ENCODE peak calls at places on chromosome 20, in eight cellular contexts. E is ascending aorta; J is dorsolateral prefrontal cortex; U is aorta; B is breast epithelium; R is AG09309; G is naive thymus-derived CD4-positive, alpha-beta T cell; I is right lobe of liver. V is an unnamed sample.

GRCh38 chr20:24802286-24802820 is 146.7 kb upstream of the CST7 start:
- DNase-seq in E (no peak), J (no peak), U (no peak), B (no peak), R (no peak), G (no peak), I (no peak), V (no peak)

GRCh38 chr20:47358672-47359532 is 2.4 kb upstream of the ZMYND8 start:
- DNase-seq in E (peak; percentile 94), J (peak; percentile 78), U (no peak), B (peak; percentile 83), R (peak; percentile 96), G (no peak), I (peak; percentile 79), V (peak; percentile 76)

GRCh38 chr20:54506643-54507042 is 31.2 kb downstream of the DOK5 start:
- DNase-seq in E (no peak), J (no peak), U (no peak), B (no peak), R (no peak), G (no peak), I (no peak), V (no peak)

GRCh38 chr20:56715902-56716519 is 86.9 kb downstream of the TFAP2C start:
- DNase-seq in E (no peak), J (no peak), U (no peak), B (no peak), R (no peak), G (no peak), I (no peak), V (no peak)

GRCh38 chr20:40080059-40080652 is 608.9 kb downstream of the MAFB start:
- DNase-seq in E (no peak), J (no peak), U (no peak), B (peak; percentile 50), R (no peak), G (no peak), I (no peak), V (no peak)

GRCh38 chr20:62208805-62209755 is 11.0 kb downstream of the HRH3 start:
- DNase-seq in E (no peak), J (no peak), U (no peak), B (no peak), R (no peak), G (no peak), I (peak; percentile 57), V (peak; percentile 81)

GRCh38 chr20:24981750-24982149 is 10.8 kb downstream of the APMAP start:
- DNase-seq in E (peak; percentile 69), J (no peak), U (no peak), B (no peak), R (no peak), G (no peak), I (no peak), V (peak; percentile 82)

GRCh38 chr20:38303908-38304379 is at the start of gene BPI:
- DNase-seq in E (peak; percentile 69), J (no peak), U (no peak), B (no peak), R (peak; percentile 37), G (no peak), I (peak; percentile 67), V (peak; percentile 90)

GRCh38 chr20:39358052-39358451 is 395.9 kb downstream of the DHX35 start:
- DNase-seq in E (no peak), J (no peak), U (no peak), B (no peak), R (no peak), G (no peak), I (no peak), V (no peak)

GRCh38 chr20:50341880-50342637 is 151.4 kb downstream of the CEBPB start:
- DNase-seq in E (no peak), J (peak; percentile 8), U (no peak), B (no peak), R (no peak), G (no peak), I (no peak), V (no peak)

GRCh38 chr20:31698803-31699718 is 23.6 kb downstream of the BCL2L1 start:
- DNase-seq in E (peak; percentile 91), J (no peak), U (no peak), B (no peak), R (peak; percentile 84), G (no peak), I (no peak), V (no peak)

GRCh38 chr20:45034436-45034835 is 66.5 kb downstream of the KCNS1 start:
- DNase-seq in E (no peak), J (no peak), U (no peak), B (no peak), R (no peak), G (no peak), I (no peak), V (no peak)

GRCh38 chr20:36571564-36572504 is 1.6 kb upstream of the TGIF2 start:
- DNase-seq in E (no peak), J (no peak), U (no peak), B (no peak), R (no peak), G (no peak), I (no peak), V (no peak)
- H3K4me3 ChIP-seq in E (no peak overlapping the region), J (no peak overlapping the region), U (no peak overlapping the region), B (no peak overlapping the region), R (no peak overlapping the region), G (peak overlapping the region; percentile 52), I (peak overlapping the region; percentile 69), V (no peak overlapping the region)

GRCh38 chr20:14986656-14987055 is 649.2 kb upstream of the FLRT3 start:
- DNase-seq in E (no peak), J (no peak), U (no peak), B (no peak), R (no peak), G (no peak), I (no peak), V (no peak)
- H3K4me3 ChIP-seq in E (no peak overlapping the region), J (no peak overlapping the region), U (no peak overlapping the region), B (no peak overlapping the region), R (no peak overlapping the region), G (no peak overlapping the region), I (peak overlapping the region; percentile 8), V (no peak overlapping the region)

DNA sequence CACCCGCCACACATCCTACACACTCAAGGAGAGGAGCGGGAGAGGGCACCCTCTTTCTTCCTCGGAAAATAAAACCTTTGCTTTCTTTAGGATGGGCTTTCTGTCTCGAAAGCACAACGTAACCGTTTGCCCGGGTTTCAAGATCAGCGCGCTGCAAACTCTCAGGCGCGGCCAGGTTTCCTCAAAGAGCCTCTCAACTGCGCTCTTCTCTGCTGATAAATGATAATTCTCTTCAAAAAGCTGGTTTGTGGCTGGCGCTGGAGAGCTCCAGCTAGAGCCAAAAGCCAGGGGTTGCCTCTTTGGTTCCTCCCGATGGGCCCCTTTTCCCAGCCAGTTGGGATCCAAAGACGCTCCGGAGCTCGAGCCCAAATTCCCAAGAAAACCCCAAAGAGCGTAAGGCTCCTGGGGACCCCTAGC is 460 bp upstream of the PLCB1 start:
- DNase-seq in E (no peak), J (no peak), U (no peak), B (no peak), R (no peak), G (no peak), I (no peak), V (no peak)
- H3K4me3 ChIP-seq in E (peak overlapping the region; percentile 73), J (peak overlapping the region; percentile 58), U (no peak overlapping the region), B (peak overlapping the region; percentile 60), R (peak overlapping the region; percentile 46), G (peak overlapping the region; percentile 16), I (peak overlapping the region; percentile 94), V (peak overlapping the region; percentile 62)

GRCh38 chr20:63863021-63863797 is 1.9 kb upstream of the TPD52L2 start:
- DNase-seq in E (no peak), J (no peak), U (no peak), B (no peak), R (no peak), G (no peak), I (no peak), V (no peak)
- H3K4me3 ChIP-seq in E (peak overlapping the region; percentile 92), J (peak overlapping the region; percentile 99), U (no peak overlapping the region), B (peak overlapping the region; percentile 88), R (peak overlapping the region; percentile 100), G (peak overlapping the region; percentile 74), I (peak overlapping the region; percentile 85), V (peak overlapping the region; percentile 93)

GRCh38 chr20:3775457-3775856 is 5.8 kb downstream of the SPEF1 start:
- DNase-seq in E (no peak), J (no peak), U (no peak), B (no peak), R (no peak), G (no peak), I (no peak), V (no peak)

GRCh38 chr20:3777381-3777725 is 3.9 kb downstream of the SPEF1 start:
- DNase-seq in E (no peak), J (no peak), U (no peak), B (no peak), R (no peak), G (no peak), I (no peak), V (no peak)

GRCh38 chr20:3778976-3779375 is 2.3 kb downstream of the SPEF1 start:
- DNase-seq in E (no peak), J (no peak), U (peak; percentile 70), B (no peak), R (no peak), G (no peak), I (no peak), V (no peak)

GRCh38 chr20:3781153-3781910 is at the start of gene SPEF1:
- DNase-seq in E (peak; percentile 93), J (peak; percentile 83), U (peak; percentile 84), B (peak; percentile 68), R (peak; percentile 77), G (no peak), I (peak; percentile 75), V (peak; percentile 82)

GRCh38 chr20:3777726-3778629 is 3.3 kb downstream of the SPEF1 start:
- DNase-seq in E (peak; percentile 82), J (no peak), U (peak; percentile 91), B (no peak), R (no peak), G (peak; percentile 59), I (peak; percentile 74), V (peak; percentile 96)
- H3K4me3 ChIP-seq in E (peak overlapping the region; percentile 62), J (peak overlapping the region; percentile 70), U (peak overlapping the region; percentile 24), B (peak overlapping the region; percentile 42), R (peak overlapping the region; percentile 60), G (peak overlapping the region; percentile 59), I (peak overlapping the region; percentile 54), V (peak overlapping the region; percentile 51)

GRCh38 chr20:496126-496696 is 33.9 kb upstream of the TBC1D20 start:
- DNase-seq in E (no peak), J (no peak), U (no peak), B (no peak), R (peak; percentile 24), G (no peak), I (no peak), V (no peak)
- H3K4me3 ChIP-seq in E (no peak overlapping the region), J (no peak overlapping the region), U (no peak overlapping the region), B (no peak overlapping the region), R (no peak overlapping the region), G (no peak overlapping the region), I (no peak overlapping the region), V (no peak overlapping the region)

V was measured in left lung.